ENCODE peak calls at places on chromosomes 13 and 19, in ten cellular contexts. One of them, this sample, is unnamed.

GRCh38 chr19:3631053-3631861 is 4.7 kb upstream of the CACTIN start:
- DNase-seq in stromal cell of bone marrow: no peak
- DNase-seq in HEK293T: no peak
- DNase-seq in activated naive CD4-positive, alpha-beta T cell treated with anti-CD3 and anti-CD28 coated beads, Interleukin-2, amount 10 ng/mL, durations not matched to agents 7 days and 5 days: no peak
- DNase-seq in GM23248: no peak
- DNase-seq in GM12865: no peak
- DNase-seq in T-cell: no peak
- DNase-seq in CD8-positive, alpha-beta T cell: no peak
- DNase-seq in AG09319: no peak
- DNase-seq in mucosa of descending colon: peak
- DNase-seq in this sample: no peak

GRCh38 chr13:90545070-90545840 is 802.2 kb upstream of the MIR17HG start:
- DNase-seq in T-cell: no peak
- DNase-seq in activated naive CD4-positive, alpha-beta T cell treated with anti-CD3 and anti-CD28 coated beads, Interleukin-2, amount 10 ng/mL, durations not matched to agents 7 days and 5 days: no peak
- DNase-seq in stromal cell of bone marrow: no peak
- DNase-seq in AG09319: no peak
- DNase-seq in GM23248: peak
- DNase-seq in GM12865: no peak
- DNase-seq in mucosa of descending colon: no peak
- DNase-seq in CD8-positive, alpha-beta T cell: no peak
- DNase-seq in HEK293T: no peak
- DNase-seq in this sample: no peak

GRCh38 chr13:45119469-45119989 is 781 bp upstream of the GTF2F2 start:
- DNase-seq in GM12865: peak
- DNase-seq in GM23248: peak
- DNase-seq in AG09319: no peak
- DNase-seq in CD8-positive, alpha-beta T cell: peak
- DNase-seq in HEK293T: no peak
- DNase-seq in stromal cell of bone marrow: peak
- DNase-seq in activated naive CD4-positive, alpha-beta T cell treated with anti-CD3 and anti-CD28 coated beads, Interleukin-2, amount 10 ng/mL, durations not matched to agents 7 days and 5 days: peak
- DNase-seq in T-cell: peak
- DNase-seq in mucosa of descending colon: no peak
- DNase-seq in this sample: no peak

GRCh38 chr13:46367622-46368327 is 19.3 kb downstream of the RUBCNL start:
- DNase-seq in mucosa of descending colon: no peak
- DNase-seq in CD8-positive, alpha-beta T cell: no peak
- DNase-seq in stromal cell of bone marrow: no peak
- DNase-seq in activated naive CD4-positive, alpha-beta T cell treated with anti-CD3 and anti-CD28 coated beads, Interleukin-2, amount 10 ng/mL, durations not matched to agents 7 days and 5 days: no peak
- DNase-seq in T-cell: no peak
- DNase-seq in AG09319: no peak
- DNase-seq in GM23248: peak
- DNase-seq in HEK293T: no peak
- DNase-seq in GM12865: no peak
- DNase-seq in this sample: no peak

GRCh38 chr19:5547881-5548280 is 19.9 kb downstream of the TINCR start:
- DNase-seq in CD8-positive, alpha-beta T cell: no peak
- DNase-seq in HEK293T: peak
- DNase-seq in T-cell: no peak
- DNase-seq in GM12865: peak
- DNase-seq in stromal cell of bone marrow: peak
- DNase-seq in activated naive CD4-positive, alpha-beta T cell treated with anti-CD3 and anti-CD28 coated beads, Interleukin-2, amount 10 ng/mL, durations not matched to agents 7 days and 5 days: peak
- DNase-seq in GM23248: peak
- DNase-seq in mucosa of descending colon: no peak
- DNase-seq in AG09319: no peak
- DNase-seq in this sample: no peak

GRCh38 chr19:29273000-29273691 is 60.2 kb upstream of the UQCRFS1 start:
- DNase-seq in activated naive CD4-positive, alpha-beta T cell treated with anti-CD3 and anti-CD28 coated beads, Interleukin-2, amount 10 ng/mL, durations not matched to agents 7 days and 5 days: no peak
- DNase-seq in GM12865: no peak
- DNase-seq in stromal cell of bone marrow: no peak
- DNase-seq in mucosa of descending colon: no peak
- DNase-seq in HEK293T: no peak
- DNase-seq in GM23248: no peak
- DNase-seq in T-cell: no peak
- DNase-seq in AG09319: no peak
- DNase-seq in CD8-positive, alpha-beta T cell: no peak
- DNase-seq in this sample: no peak

GRCh38 chr13:61795580-61795979 is 379.9 kb upstream of the PCDH20 start:
- DNase-seq in AG09319: no peak
- DNase-seq in activated naive CD4-positive, alpha-beta T cell treated with anti-CD3 and anti-CD28 coated beads, Interleukin-2, amount 10 ng/mL, durations not matched to agents 7 days and 5 days: no peak
- DNase-seq in T-cell: no peak
- DNase-seq in HEK293T: no peak
- DNase-seq in stromal cell of bone marrow: no peak
- DNase-seq in CD8-positive, alpha-beta T cell: no peak
- DNase-seq in mucosa of descending colon: no peak
- DNase-seq in GM23248: no peak
- DNase-seq in GM12865: no peak
- DNase-seq in this sample: no peak

GRCh38 chr19:7831452-7831851 is 1.4 kb downstream of the EVI5L start:
- DNase-seq in T-cell: no peak
- DNase-seq in AG09319: no peak
- DNase-seq in stromal cell of bone marrow: peak
- DNase-seq in HEK293T: peak
- DNase-seq in GM12865: no peak
- DNase-seq in GM23248: peak
- DNase-seq in activated naive CD4-positive, alpha-beta T cell treated with anti-CD3 and anti-CD28 coated beads, Interleukin-2, amount 10 ng/mL, durations not matched to agents 7 days and 5 days: no peak
- DNase-seq in CD8-positive, alpha-beta T cell: no peak
- DNase-seq in mucosa of descending colon: peak
- DNase-seq in this sample: no peak

GRCh38 chr13:70016116-70016515 is 91.5 kb upstream of the ATXN8OS start:
- DNase-seq in stromal cell of bone marrow: no peak
- DNase-seq in CD8-positive, alpha-beta T cell: no peak
- DNase-seq in AG09319: no peak
- DNase-seq in T-cell: no peak
- DNase-seq in mucosa of descending colon: no peak
- DNase-seq in HEK293T: no peak
- DNase-seq in GM12865: no peak
- DNase-seq in GM23248: no peak
- DNase-seq in activated naive CD4-positive, alpha-beta T cell treated with anti-CD3 and anti-CD28 coated beads, Interleukin-2, amount 10 ng/mL, durations not matched to agents 7 days and 5 days: no peak
- DNase-seq in this sample: no peak

GRCh38 chr13:46492946-46493345 is 60.0 kb upstream of the LRCH1 start:
- DNase-seq in activated naive CD4-positive, alpha-beta T cell treated with anti-CD3 and anti-CD28 coated beads, Interleukin-2, amount 10 ng/mL, durations not matched to agents 7 days and 5 days: no peak
- DNase-seq in AG09319: no peak
- DNase-seq in CD8-positive, alpha-beta T cell: no peak
- DNase-seq in GM12865: peak
- DNase-seq in GM23248: peak
- DNase-seq in stromal cell of bone marrow: peak
- DNase-seq in mucosa of descending colon: no peak
- DNase-seq in T-cell: no peak
- DNase-seq in HEK293T: peak
- DNase-seq in this sample: no peak

GRCh38 chr13:106497079-106497478 is 38.4 kb downstream of the EFNB2 start:
- DNase-seq in CD8-positive, alpha-beta T cell: no peak
- DNase-seq in T-cell: no peak
- DNase-seq in HEK293T: no peak
- DNase-seq in mucosa of descending colon: no peak
- DNase-seq in activated naive CD4-positive, alpha-beta T cell treated with anti-CD3 and anti-CD28 coated beads, Interleukin-2, amount 10 ng/mL, durations not matched to agents 7 days and 5 days: no peak
- DNase-seq in AG09319: no peak
- DNase-seq in GM12865: no peak
- DNase-seq in GM23248: no peak
- DNase-seq in stromal cell of bone marrow: no peak
- DNase-seq in this sample: no peak

GRCh38 chr13:82248713-82249112 is 1633.6 kb downstream of the SLITRK1 start:
- DNase-seq in activated naive CD4-positive, alpha-beta T cell treated with anti-CD3 and anti-CD28 coated beads, Interleukin-2, amount 10 ng/mL, durations not matched to agents 7 days and 5 days: no peak
- DNase-seq in GM12865: no peak
- DNase-seq in T-cell: no peak
- DNase-seq in HEK293T: no peak
- DNase-seq in stromal cell of bone marrow: no peak
- DNase-seq in CD8-positive, alpha-beta T cell: no peak
- DNase-seq in GM23248: no peak
- DNase-seq in mucosa of descending colon: no peak
- DNase-seq in AG09319: no peak
- DNase-seq in this sample: no peak